ENCODE peak calls at places on chromosomes 3 and 15, in five cellular contexts. One of them, this sample, is unnamed.

GRCh38 chr3:29618395-29619291 is 337.8 kb downstream of the RBMS3 start:
- DNase-seq in foreskin keratinocyte: no peak
- DNase-seq in neural progenitor cell: no peak
- DNase-seq in astrocyte of the spinal cord: no peak
- DNase-seq in cardiac fibroblast: peak
- DNase-seq in this sample: no peak

GRCh38 chr15:22954798-22955543 is 25.2 kb downstream of the CYFIP1 start:
- DNase-seq in neural progenitor cell: no peak
- DNase-seq in foreskin keratinocyte: no peak
- DNase-seq in astrocyte of the spinal cord: no peak
- DNase-seq in cardiac fibroblast: no peak
- DNase-seq in this sample: no peak

GRCh38 chr3:172307143-172307560 is 141.1 kb downstream of the GHSR start:
- DNase-seq in astrocyte of the spinal cord: peak
- DNase-seq in foreskin keratinocyte: no peak
- DNase-seq in cardiac fibroblast: peak
- DNase-seq in neural progenitor cell: no peak
- DNase-seq in this sample: no peak

GRCh38 chr3:158918008-158918407 is 116.2 kb downstream of the MFSD1 start:
- DNase-seq in astrocyte of the spinal cord: peak
- DNase-seq in neural progenitor cell: peak
- DNase-seq in cardiac fibroblast: peak
- DNase-seq in foreskin keratinocyte: no peak
- DNase-seq in this sample: peak

GRCh38 chr3:31105438-31106077 is 211.1 kb upstream of the GADL1 start:
- DNase-seq in neural progenitor cell: no peak
- DNase-seq in foreskin keratinocyte: peak
- DNase-seq in cardiac fibroblast: peak
- DNase-seq in astrocyte of the spinal cord: peak
- DNase-seq in this sample: peak

GRCh38 chr3:37945803-37946530 is 44.6 kb upstream of the VILL start:
- DNase-seq in astrocyte of the spinal cord: no peak
- DNase-seq in cardiac fibroblast: peak
- DNase-seq in foreskin keratinocyte: peak
- DNase-seq in neural progenitor cell: no peak
- DNase-seq in this sample: no peak

GRCh38 chr3:63863150-63864007 is at the start of the genes ATXN7 and THOC7:
- DNase-seq in foreskin keratinocyte: no peak
- DNase-seq in cardiac fibroblast: peak
- DNase-seq in astrocyte of the spinal cord: peak
- DNase-seq in neural progenitor cell: peak
- DNase-seq in this sample: no peak

GRCh38 chr3:172561894-172562664 is 38.8 kb upstream of the TNFSF10 start:
- DNase-seq in foreskin keratinocyte: no peak
- DNase-seq in astrocyte of the spinal cord: no peak
- DNase-seq in neural progenitor cell: no peak
- DNase-seq in cardiac fibroblast: no peak
- DNase-seq in this sample: peak

GRCh38 chr3:139870000-139870675 is 64.8 kb upstream of the CLSTN2 start:
- DNase-seq in foreskin keratinocyte: peak
- DNase-seq in astrocyte of the spinal cord: no peak
- DNase-seq in cardiac fibroblast: no peak
- DNase-seq in neural progenitor cell: no peak
- DNase-seq in this sample: no peak

GRCh38 chr15:59303641-59304433 is 68.8 kb downstream of the MYO1E start:
- DNase-seq in neural progenitor cell: no peak
- DNase-seq in astrocyte of the spinal cord: peak
- DNase-seq in cardiac fibroblast: no peak
- DNase-seq in foreskin keratinocyte: no peak
- DNase-seq in this sample: no peak

GRCh38 chr15:72166716-72167417 is 30.7 kb downstream of the GRAMD2A start:
- DNase-seq in cardiac fibroblast: no peak
- DNase-seq in neural progenitor cell: no peak
- DNase-seq in astrocyte of the spinal cord: no peak
- DNase-seq in foreskin keratinocyte: no peak
- DNase-seq in this sample: no peak

GRCh38 chr15:62857411-62857853 is 185.1 kb upstream of the TPM1 start:
- DNase-seq in cardiac fibroblast: no peak
- DNase-seq in neural progenitor cell: no peak
- DNase-seq in astrocyte of the spinal cord: no peak
- DNase-seq in foreskin keratinocyte: peak
- DNase-seq in this sample: no peak

GRCh38 chr3:5891721-5892120 is 704.2 kb downstream of the EDEM1 start:
- DNase-seq in cardiac fibroblast: no peak
- DNase-seq in neural progenitor cell: no peak
- DNase-seq in foreskin keratinocyte: no peak
- DNase-seq in astrocyte of the spinal cord: peak
- DNase-seq in this sample: no peak

GRCh38 chr3:25831578-25831977 is 41.7 kb downstream of the OXSM start:
- DNase-seq in astrocyte of the spinal cord: peak
- DNase-seq in foreskin keratinocyte: no peak
- DNase-seq in neural progenitor cell: peak
- DNase-seq in cardiac fibroblast: peak
- DNase-seq in this sample: peak

GRCh38 chr15:96574766-96575165 is 244.3 kb downstream of the NR2F2 start:
- DNase-seq in cardiac fibroblast: no peak
- DNase-seq in foreskin keratinocyte: no peak
- DNase-seq in astrocyte of the spinal cord: no peak
- DNase-seq in neural progenitor cell: no peak
- DNase-seq in this sample: no peak

GRCh38 chr15:57743424-57743823 is 36.9 kb downstream of the POLR2M start:
- DNase-seq in astrocyte of the spinal cord: no peak
- DNase-seq in neural progenitor cell: peak
- DNase-seq in foreskin keratinocyte: no peak
- DNase-seq in cardiac fibroblast: no peak
- DNase-seq in this sample: no peak

GRCh38 chr3:15562560-15562959 is 38.8 kb downstream of the HACL1 start:
- DNase-seq in neural progenitor cell: no peak
- DNase-seq in foreskin keratinocyte: no peak
- DNase-seq in astrocyte of the spinal cord: no peak
- DNase-seq in cardiac fibroblast: no peak
- DNase-seq in this sample: no peak

GRCh38 chr3:150885535-150885934 is 19.7 kb downstream of the MINDY4B start:
- DNase-seq in astrocyte of the spinal cord: no peak
- DNase-seq in foreskin keratinocyte: no peak
- DNase-seq in neural progenitor cell: no peak
- DNase-seq in cardiac fibroblast: no peak
- DNase-seq in this sample: no peak

GRCh38 chr3:35709691-35710090 is 70.4 kb downstream of the ARPP21 start:
- DNase-seq in cardiac fibroblast: no peak
- DNase-seq in neural progenitor cell: peak
- DNase-seq in astrocyte of the spinal cord: no peak
- DNase-seq in foreskin keratinocyte: no peak
- DNase-seq in this sample: no peak

DNA sequence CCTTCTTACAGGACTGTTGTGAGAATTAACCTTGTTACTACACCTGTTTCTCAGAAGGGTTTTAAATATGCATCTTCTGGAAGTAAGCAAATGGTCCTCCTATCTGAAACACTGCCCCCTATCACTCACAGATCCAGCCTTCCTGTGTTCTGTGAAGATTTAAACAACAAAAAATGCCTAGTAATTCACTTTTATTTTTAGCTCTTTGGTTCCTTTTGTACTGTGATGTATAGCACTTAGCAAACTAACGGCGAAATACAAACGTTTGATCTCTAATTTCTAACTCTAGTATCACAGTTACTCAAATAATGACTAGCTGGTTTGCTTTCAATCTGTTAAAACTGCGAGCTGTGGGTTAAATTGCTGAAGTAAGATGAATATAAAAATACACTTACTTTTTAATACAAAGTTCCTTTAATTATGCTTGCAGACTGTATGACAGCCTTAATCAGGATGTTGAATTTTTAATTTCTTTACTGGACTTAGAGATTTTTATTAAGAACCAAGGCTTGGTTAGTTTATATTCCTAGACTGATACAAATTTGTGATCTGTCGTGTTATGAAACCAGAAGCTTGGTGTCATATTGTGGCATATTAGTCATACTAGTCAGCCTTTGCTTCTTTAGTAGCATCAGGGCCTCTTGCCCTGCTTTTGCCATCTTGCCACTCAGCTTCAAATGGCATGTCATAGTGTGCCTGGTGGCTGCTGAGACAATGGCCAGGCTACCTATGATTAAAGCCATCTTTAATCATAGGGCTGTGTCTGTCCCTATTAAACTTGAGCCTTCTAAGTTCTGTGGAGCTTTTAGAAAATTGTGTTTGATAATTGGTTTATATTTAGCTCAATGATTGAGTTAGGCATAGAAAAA is 9.2 kb downstream of the EIF3J start:
- DNase-seq in cardiac fibroblast: no peak
- DNase-seq in neural progenitor cell: no peak
- DNase-seq in foreskin keratinocyte: no peak
- DNase-seq in astrocyte of the spinal cord: peak
- DNase-seq in this sample: no peak
- TF ChIP-seq CTCF in cardiac fibroblast: peak
- TF ChIP-seq CTCF in neural progenitor cell: peak
- TF ChIP-seq CTCF in foreskin keratinocyte: peak
- TF ChIP-seq CTCF in astrocyte of the spinal cord: peak
- TF ChIP-seq CTCF in this sample: peak

GRCh38 chr3:125334675-125335560 is 40.2 kb downstream of the ZNF148 start:
- DNase-seq in astrocyte of the spinal cord: no peak
- DNase-seq in cardiac fibroblast: peak
- DNase-seq in neural progenitor cell: no peak
- DNase-seq in foreskin keratinocyte: no peak
- DNase-seq in this sample: no peak

GRCh38 chr3:125337506-125337905 is 37.6 kb downstream of the ZNF148 start:
- DNase-seq in foreskin keratinocyte: no peak
- DNase-seq in cardiac fibroblast: no peak
- DNase-seq in neural progenitor cell: no peak
- DNase-seq in astrocyte of the spinal cord: no peak
- DNase-seq in this sample: no peak

GRCh38 chr3:125340121-125340520 is 35.0 kb downstream of the ZNF148 start:
- DNase-seq in cardiac fibroblast: no peak
- DNase-seq in neural progenitor cell: no peak
- DNase-seq in foreskin keratinocyte: no peak
- DNase-seq in astrocyte of the spinal cord: no peak
- DNase-seq in this sample: no peak
- TF ChIP-seq CTCF in cardiac fibroblast: no peak
- TF ChIP-seq CTCF in neural progenitor cell: no peak
- TF ChIP-seq CTCF in foreskin keratinocyte: no peak
- TF ChIP-seq CTCF in astrocyte of the spinal cord: no peak
- TF ChIP-seq CTCF in this sample: no peak

DNA sequence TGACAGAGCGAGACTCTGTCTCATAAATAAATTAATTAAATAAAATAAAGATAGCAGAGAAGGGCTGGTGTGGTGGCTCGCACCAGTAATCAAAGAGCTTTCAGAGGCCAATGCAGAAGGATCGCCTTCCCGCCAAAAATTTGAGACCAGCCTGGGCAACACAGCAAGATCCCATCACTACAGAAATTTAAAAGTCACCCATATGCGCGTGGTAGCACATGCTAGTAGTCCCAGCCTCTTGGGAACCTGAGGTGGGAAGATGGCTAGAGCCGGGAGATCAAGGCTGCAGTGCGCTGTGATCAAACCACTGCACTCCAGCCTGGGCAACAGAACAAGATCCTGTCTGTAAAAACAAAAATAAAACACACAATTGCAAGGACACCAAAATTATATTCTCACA is 9.6 kb downstream of the SMARCC1 start:
- DNase-seq in neural progenitor cell: no peak
- DNase-seq in astrocyte of the spinal cord: no peak
- DNase-seq in cardiac fibroblast: no peak
- DNase-seq in foreskin keratinocyte: no peak
- DNase-seq in this sample: no peak
- TF ChIP-seq CTCF in neural progenitor cell: no peak
- TF ChIP-seq CTCF in astrocyte of the spinal cord: no peak
- TF ChIP-seq CTCF in cardiac fibroblast: no peak
- TF ChIP-seq CTCF in foreskin keratinocyte: no peak
- TF ChIP-seq CTCF in this sample: no peak

DNA sequence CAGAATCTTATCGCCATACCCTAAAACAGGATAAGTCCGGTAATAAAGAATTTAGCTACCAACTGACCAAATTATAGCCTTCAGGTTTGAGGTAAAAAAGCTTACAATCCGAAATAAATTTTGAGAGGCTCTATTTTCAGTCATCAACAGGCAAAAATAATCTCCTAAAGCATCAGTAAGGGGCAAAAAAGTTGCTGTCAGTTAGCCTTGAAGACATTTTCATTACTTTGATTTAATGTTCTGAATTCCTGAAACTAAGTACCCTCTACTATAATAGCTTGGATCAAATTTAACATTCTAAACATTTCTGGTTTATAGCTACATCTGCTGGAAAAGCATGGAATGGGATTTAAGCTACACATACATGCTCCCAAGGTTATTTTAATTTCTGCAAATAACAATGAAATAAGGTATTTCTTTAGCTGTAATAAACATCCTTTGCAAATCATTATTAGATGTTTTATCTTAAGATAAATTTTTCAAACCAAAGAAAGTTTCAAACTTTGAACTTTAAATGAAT is 245.5 kb downstream of the ULK4 start:
- DNase-seq in neural progenitor cell: no peak
- DNase-seq in astrocyte of the spinal cord: peak
- DNase-seq in cardiac fibroblast: peak
- DNase-seq in foreskin keratinocyte: no peak
- DNase-seq in this sample: no peak
- TF ChIP-seq CTCF in neural progenitor cell: no peak
- TF ChIP-seq CTCF in astrocyte of the spinal cord: peak
- TF ChIP-seq CTCF in cardiac fibroblast: peak
- TF ChIP-seq CTCF in foreskin keratinocyte: peak
- TF ChIP-seq CTCF in this sample: peak

GRCh38 chr3:39454818-39455217 is 12.7 kb upstream of the MOBP start:
- DNase-seq in foreskin keratinocyte: no peak
- DNase-seq in cardiac fibroblast: no peak
- DNase-seq in neural progenitor cell: no peak
- DNase-seq in astrocyte of the spinal cord: no peak
- DNase-seq in this sample: no peak
- TF ChIP-seq CTCF in foreskin keratinocyte: no peak
- TF ChIP-seq CTCF in cardiac fibroblast: no peak
- TF ChIP-seq CTCF in neural progenitor cell: no peak
- TF ChIP-seq CTCF in astrocyte of the spinal cord: no peak
- TF ChIP-seq CTCF in this sample: no peak

GRCh38 chr3:123880998-123881561 is 3.1 kb downstream of the MYLK start:
- DNase-seq in neural progenitor cell: peak
- DNase-seq in foreskin keratinocyte: no peak
- DNase-seq in astrocyte of the spinal cord: peak
- DNase-seq in cardiac fibroblast: peak
- DNase-seq in this sample: no peak

GRCh38 chr3:123877965-123878364 is 6.2 kb downstream of the MYLK start:
- DNase-seq in cardiac fibroblast: no peak
- DNase-seq in foreskin keratinocyte: no peak
- DNase-seq in astrocyte of the spinal cord: no peak
- DNase-seq in neural progenitor cell: no peak
- DNase-seq in this sample: no peak

GRCh38 chr3:123878807-123879206 is 5.3 kb downstream of the MYLK start:
- DNase-seq in cardiac fibroblast: no peak
- DNase-seq in astrocyte of the spinal cord: no peak
- DNase-seq in neural progenitor cell: no peak
- DNase-seq in foreskin keratinocyte: no peak
- DNase-seq in this sample: no peak

GRCh38 chr3:123877466-123877865 is 6.7 kb downstream of the MYLK start:
- DNase-seq in astrocyte of the spinal cord: no peak
- DNase-seq in foreskin keratinocyte: no peak
- DNase-seq in cardiac fibroblast: no peak
- DNase-seq in neural progenitor cell: no peak
- DNase-seq in this sample: no peak

GRCh38 chr3:123876858-123877257 is 7.3 kb downstream of the MYLK start:
- DNase-seq in astrocyte of the spinal cord: no peak
- DNase-seq in cardiac fibroblast: no peak
- DNase-seq in neural progenitor cell: no peak
- DNase-seq in foreskin keratinocyte: no peak
- DNase-seq in this sample: no peak
- TF ChIP-seq CTCF in astrocyte of the spinal cord: no peak
- TF ChIP-seq CTCF in cardiac fibroblast: peak
- TF ChIP-seq CTCF in neural progenitor cell: peak
- TF ChIP-seq CTCF in foreskin keratinocyte: peak
- TF ChIP-seq CTCF in this sample: peak